ENCODE peak calls at places on chromosomes 11 and 22, in six cellular contexts. One of them, this sample, is unnamed.

GRCh38 chr22:42173183-42173926 is 42.7 kb upstream of the CYP2D6 start:
- DNase-seq in mammary epithelial cell: no peak
- DNase-seq in HL-60: no peak
- DNase-seq in GM06990: no peak
- DNase-seq in Panc1: no peak
- DNase-seq in A549: no peak
- DNase-seq in this sample: peak

GRCh38 chr11:134655189-134655937 is 243.3 kb upstream of the B3GAT1 start:
- DNase-seq in mammary epithelial cell: no peak
- DNase-seq in HL-60: no peak
- DNase-seq in GM06990: no peak
- DNase-seq in Panc1: no peak
- DNase-seq in A549: no peak
- DNase-seq in this sample: no peak

GRCh38 chr11:67436459-67437081 is 912 bp downstream of the PTPRCAP start:
- DNase-seq in mammary epithelial cell: no peak
- DNase-seq in HL-60: peak
- DNase-seq in GM06990: peak
- DNase-seq in Panc1: no peak
- DNase-seq in A549: no peak
- DNase-seq in this sample: no peak

GRCh38 chr11:69642913-69643632 is 2.1 kb downstream of the CCND1 start:
- DNase-seq in mammary epithelial cell: peak
- DNase-seq in HL-60: peak
- DNase-seq in GM06990: peak
- DNase-seq in Panc1: no peak
- DNase-seq in A549: peak
- DNase-seq in this sample: peak

GRCh38 chr11:132258865-132259264 is 888.5 kb downstream of the NTM start:
- DNase-seq in mammary epithelial cell: peak
- DNase-seq in HL-60: no peak
- DNase-seq in GM06990: no peak
- DNase-seq in Panc1: no peak
- DNase-seq in A549: no peak
- DNase-seq in this sample: no peak

GRCh38 chr22:30036656-30037055 is 43.6 kb upstream of the HORMAD2 start:
- DNase-seq in mammary epithelial cell: no peak
- DNase-seq in HL-60: no peak
- DNase-seq in GM06990: no peak
- DNase-seq in Panc1: no peak
- DNase-seq in A549: peak
- DNase-seq in this sample: no peak

GRCh38 chr11:132088551-132088950 is 718.1 kb downstream of the NTM start:
- DNase-seq in mammary epithelial cell: peak
- DNase-seq in HL-60: no peak
- DNase-seq in GM06990: no peak
- DNase-seq in Panc1: no peak
- DNase-seq in A549: no peak
- DNase-seq in this sample: no peak

GRCh38 chr11:69563306-69563705 is 77.7 kb upstream of the CCND1 start:
- DNase-seq in mammary epithelial cell: no peak
- DNase-seq in HL-60: no peak
- DNase-seq in GM06990: no peak
- DNase-seq in Panc1: no peak
- DNase-seq in A549: no peak
- DNase-seq in this sample: no peak

GRCh38 chr11:17739945-17740338 is 5.4 kb downstream of the KCNC1 start:
- DNase-seq in mammary epithelial cell: no peak
- DNase-seq in HL-60: no peak
- DNase-seq in GM06990: no peak
- DNase-seq in Panc1: no peak
- DNase-seq in A549: no peak
- DNase-seq in this sample: no peak

GRCh38 chr22:47612136-47612910 is 849.9 kb downstream of the TBC1D22A start:
- DNase-seq in mammary epithelial cell: no peak
- DNase-seq in HL-60: no peak
- DNase-seq in GM06990: no peak
- DNase-seq in Panc1: no peak
- DNase-seq in A549: no peak
- DNase-seq in this sample: no peak

GRCh38 chr11:69166186-69167115 is 10.7 kb downstream of the SMIM38 start:
- DNase-seq in mammary epithelial cell: peak
- DNase-seq in HL-60: peak
- DNase-seq in GM06990: peak
- DNase-seq in Panc1: peak
- DNase-seq in A549: peak
- DNase-seq in this sample: peak

GRCh38 chr11:32032052-32032451 is 58.8 kb upstream of the RCN1 start:
- DNase-seq in mammary epithelial cell: no peak
- DNase-seq in HL-60: no peak
- DNase-seq in GM06990: no peak
- DNase-seq in Panc1: no peak
- DNase-seq in A549: no peak
- DNase-seq in this sample: no peak

GRCh38 chr22:17957683-17958082 is 66.7 kb downstream of the MICAL3 start:
- DNase-seq in mammary epithelial cell: no peak
- DNase-seq in HL-60: no peak
- DNase-seq in GM06990: no peak
- DNase-seq in Panc1: no peak
- DNase-seq in A549: no peak
- DNase-seq in this sample: no peak

GRCh38 chr22:23862103-23862502 is 4.4 kb downstream of the SLC2A11 start:
- DNase-seq in mammary epithelial cell: peak
- DNase-seq in HL-60: peak
- DNase-seq in GM06990: no peak
- DNase-seq in Panc1: no peak
- DNase-seq in A549: peak
- DNase-seq in this sample: peak

DNA sequence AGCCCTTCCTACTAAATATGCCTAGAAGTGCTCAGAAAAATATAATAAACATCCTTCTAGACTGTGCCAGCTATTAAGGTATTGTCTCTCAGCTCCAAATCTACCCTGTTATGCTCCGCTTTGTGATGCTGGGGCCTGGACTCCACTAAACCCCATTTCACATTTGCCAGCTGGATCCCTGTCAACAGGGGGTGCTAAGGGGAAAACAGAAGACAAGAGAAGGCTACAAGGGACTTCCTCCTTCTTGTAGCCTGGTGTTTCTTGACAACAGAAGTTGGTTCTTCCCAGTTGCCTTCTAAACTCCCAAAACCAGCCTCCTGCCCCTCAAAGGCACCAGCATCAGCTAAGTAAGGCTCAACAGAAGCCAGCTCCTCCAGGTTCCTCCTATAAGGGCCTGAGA is 5.2 kb downstream of the NUMA1 start:
- DNase-seq in mammary epithelial cell: no peak
- DNase-seq in HL-60: peak
- DNase-seq in GM06990: no peak
- DNase-seq in Panc1: no peak
- DNase-seq in A549: peak
- DNase-seq in this sample: no peak
- TF ChIP-seq CTCF in mammary epithelial cell: no peak
- TF ChIP-seq CTCF in HL-60: peak
- TF ChIP-seq CTCF in GM06990: peak
- TF ChIP-seq CTCF in Panc1: no peak
- TF ChIP-seq CTCF in A549: no peak
- TF ChIP-seq CTCF in this sample: no peak

GRCh38 chr22:43314611-43315010 is 28.6 kb downstream of the SCUBE1 start:
- DNase-seq in mammary epithelial cell: no peak
- DNase-seq in HL-60: no peak
- DNase-seq in GM06990: no peak
- DNase-seq in Panc1: no peak
- DNase-seq in A549: no peak
- DNase-seq in this sample: no peak

GRCh38 chr22:43317252-43317651 is 25.9 kb downstream of the SCUBE1 start:
- DNase-seq in mammary epithelial cell: no peak
- DNase-seq in HL-60: no peak
- DNase-seq in GM06990: no peak
- DNase-seq in Panc1: no peak
- DNase-seq in A549: no peak
- DNase-seq in this sample: no peak

GRCh38 chr22:43315687-43316217 is 27.4 kb downstream of the SCUBE1 start:
- DNase-seq in mammary epithelial cell: no peak
- DNase-seq in HL-60: no peak
- DNase-seq in GM06990: no peak
- DNase-seq in Panc1: no peak
- DNase-seq in A549: no peak
- DNase-seq in this sample: no peak

GRCh38 chr22:43320943-43321900 is 21.9 kb downstream of the SCUBE1 start:
- DNase-seq in mammary epithelial cell: no peak
- DNase-seq in HL-60: no peak
- DNase-seq in GM06990: no peak
- DNase-seq in Panc1: no peak
- DNase-seq in A549: no peak
- DNase-seq in this sample: no peak

GRCh38 chr22:43319661-43320486 is 23.3 kb downstream of the SCUBE1 start:
- DNase-seq in mammary epithelial cell: no peak
- DNase-seq in HL-60: no peak
- DNase-seq in GM06990: no peak
- DNase-seq in Panc1: no peak
- DNase-seq in A549: no peak
- DNase-seq in this sample: no peak
- H3K4me3 ChIP-seq in mammary epithelial cell: no peak
- H3K4me3 ChIP-seq in HL-60: no peak
- H3K4me3 ChIP-seq in GM06990: no peak
- H3K4me3 ChIP-seq in Panc1: no peak
- H3K4me3 ChIP-seq in A549: no peak
- H3K4me3 ChIP-seq in this sample: no peak

DNA sequence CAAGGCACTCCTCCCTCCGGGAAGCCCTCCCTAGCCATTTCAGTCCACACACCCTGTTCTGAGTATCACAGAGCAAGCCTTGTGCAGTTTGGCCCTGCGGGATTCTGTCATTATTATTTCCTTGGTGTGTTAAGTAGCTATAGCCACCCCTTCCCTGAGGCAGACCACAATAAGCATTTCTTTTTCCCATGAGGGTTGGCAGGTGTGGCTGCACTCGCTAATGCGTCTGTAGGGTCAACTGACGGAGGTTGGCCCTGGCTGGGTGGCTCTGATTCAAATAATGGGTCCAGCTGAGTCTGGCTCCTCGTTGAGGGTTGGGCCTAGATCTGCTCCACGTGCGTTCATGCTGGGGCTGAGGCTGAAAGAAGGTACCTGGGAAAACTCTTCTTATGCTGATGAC is 5.1 kb downstream of the F2 start:
- DNase-seq in mammary epithelial cell: no peak
- DNase-seq in HL-60: no peak
- DNase-seq in GM06990: no peak
- DNase-seq in Panc1: no peak
- DNase-seq in A549: no peak
- DNase-seq in this sample: no peak
- TF ChIP-seq CTCF in mammary epithelial cell: no peak
- TF ChIP-seq CTCF in HL-60: no peak
- TF ChIP-seq CTCF in GM06990: no peak
- TF ChIP-seq CTCF in Panc1: no peak
- TF ChIP-seq CTCF in A549: no peak
- TF ChIP-seq CTCF in this sample: no peak

GRCh38 chr11:62542111-62542745 is 4.4 kb downstream of the AHNAK start:
- DNase-seq in mammary epithelial cell: no peak
- DNase-seq in HL-60: no peak
- DNase-seq in GM06990: no peak
- DNase-seq in Panc1: no peak
- DNase-seq in A549: no peak
- DNase-seq in this sample: no peak

GRCh38 chr11:62539238-62539925 is 7.2 kb downstream of the AHNAK start:
- DNase-seq in mammary epithelial cell: peak
- DNase-seq in HL-60: peak
- DNase-seq in GM06990: no peak
- DNase-seq in Panc1: no peak
- DNase-seq in A549: peak
- DNase-seq in this sample: peak

GRCh38 chr11:62542750-62543567 is 3.6 kb downstream of the AHNAK start:
- DNase-seq in mammary epithelial cell: peak
- DNase-seq in HL-60: peak
- DNase-seq in GM06990: peak
- DNase-seq in Panc1: no peak
- DNase-seq in A549: peak
- DNase-seq in this sample: peak

GRCh38 chr11:62538470-62539237 is 8.0 kb downstream of the AHNAK start:
- DNase-seq in mammary epithelial cell: no peak
- DNase-seq in HL-60: no peak
- DNase-seq in GM06990: no peak
- DNase-seq in Panc1: no peak
- DNase-seq in A549: no peak
- DNase-seq in this sample: no peak

DNA sequence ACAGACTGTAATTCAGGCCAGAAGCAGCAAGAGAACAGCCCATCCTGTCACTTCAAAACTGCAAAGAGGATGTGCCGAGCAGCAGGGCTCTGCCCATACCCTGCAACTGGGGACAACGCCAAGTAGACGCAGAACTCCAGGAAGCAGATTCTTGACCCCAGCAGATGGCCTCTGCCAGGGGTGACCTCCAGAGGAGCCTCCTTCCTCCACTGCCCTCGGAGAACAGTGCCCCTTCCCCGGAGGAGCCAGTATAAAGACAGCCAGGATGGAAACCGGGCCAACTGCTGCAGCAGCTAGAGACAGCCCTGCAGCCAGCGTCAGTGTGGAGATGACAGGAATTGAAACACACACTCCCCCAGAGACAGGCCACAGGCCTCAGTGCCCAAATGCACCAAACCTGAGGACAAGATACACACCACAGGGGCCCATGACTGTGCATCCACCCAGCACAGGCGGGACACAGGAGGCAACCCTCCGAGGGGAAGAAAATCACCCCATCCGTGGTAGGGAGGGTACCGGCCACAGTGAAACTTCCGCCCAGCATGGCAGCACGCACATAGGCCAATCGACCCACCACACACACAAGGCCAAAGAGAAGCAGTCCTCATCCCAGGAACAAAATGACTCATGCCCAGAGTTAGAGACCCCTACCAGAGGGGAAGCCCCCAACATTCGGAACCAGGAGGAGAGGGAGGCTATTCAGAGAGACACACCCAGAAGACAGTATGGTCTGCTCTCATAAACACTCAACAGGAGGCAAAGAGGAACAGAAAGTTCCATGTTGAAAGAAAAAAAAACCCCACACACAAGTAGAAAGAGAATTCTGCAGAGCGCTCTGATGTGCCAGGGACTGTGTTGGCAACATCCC is 5.6 kb downstream of the AHNAK start:
- DNase-seq in mammary epithelial cell: no peak
- DNase-seq in HL-60: no peak
- DNase-seq in GM06990: peak
- DNase-seq in Panc1: no peak
- DNase-seq in A549: no peak
- DNase-seq in this sample: peak
- H3K4me3 ChIP-seq in mammary epithelial cell: peak
- H3K4me3 ChIP-seq in HL-60: peak
- H3K4me3 ChIP-seq in GM06990: peak
- H3K4me3 ChIP-seq in Panc1: peak
- H3K4me3 ChIP-seq in A549: no peak
- H3K4me3 ChIP-seq in this sample: peak

GRCh38 chr22:44311104-44311854 is 1.5 kb downstream of the SHISAL1 start:
- DNase-seq in mammary epithelial cell: no peak
- DNase-seq in HL-60: no peak
- DNase-seq in GM06990: no peak
- DNase-seq in Panc1: no peak
- DNase-seq in A549: no peak
- DNase-seq in this sample: no peak
- TF ChIP-seq CTCF in mammary epithelial cell: no peak
- TF ChIP-seq CTCF in HL-60: no peak
- TF ChIP-seq CTCF in GM06990: peak
- TF ChIP-seq CTCF in Panc1: no peak
- TF ChIP-seq CTCF in A549: no peak
- TF ChIP-seq CTCF in this sample: no peak

GRCh38 chr11:61971177-61972111 is 4.0 kb upstream of the FTH1 start:
- DNase-seq in mammary epithelial cell: peak
- DNase-seq in HL-60: peak
- DNase-seq in GM06990: peak
- DNase-seq in Panc1: peak
- DNase-seq in A549: peak
- DNase-seq in this sample: peak
- H3K4me3 ChIP-seq in mammary epithelial cell: no peak
- H3K4me3 ChIP-seq in HL-60: no peak
- H3K4me3 ChIP-seq in GM06990: peak
- H3K4me3 ChIP-seq in Panc1: peak
- H3K4me3 ChIP-seq in A549: no peak
- H3K4me3 ChIP-seq in this sample: no peak